ENCODE peak calls at places on chromosome 4, in ten cellular contexts. M is HL-60, J is fibroblast of mammary gland, N is DND-41, X is WERI-Rb-1, Z is PC-9, O is choroid plexus epithelial cell, E is astrocyte of the spinal cord, Y is AG04450, H is heart right ventricle. S is an unnamed sample.

GRCh38 chr4:146643812-146644401 is 5.2 kb downstream of the POU4F2 start:
- DNase-seq in H (no peak), O (peak), E (peak), M (no peak), Y (no peak), N (no peak), X (no peak), Z (no peak), J (peak), S (no peak)

GRCh38 chr4:79917246-79917645 is 155.8 kb downstream of the ANTXR2 start:
- DNase-seq in N (peak), M (peak), E (peak), O (peak), Y (no peak), Z (peak), X (peak), H (peak), J (peak), S (no peak)

GRCh38 chr4:37977471-37978452 is 17.6 kb downstream of the PTTG2 start:
- DNase-seq in Y (no peak), Z (peak), M (peak), N (peak), H (peak), O (peak), E (peak), J (peak), X (peak), S (peak)

GRCh38 chr4:76811604-76812412 is 86.1 kb downstream of the SOWAHB start:
- DNase-seq in M (no peak), J (peak), N (no peak), O (peak), Z (no peak), H (peak), X (no peak), E (peak), Y (no peak), S (no peak)

GRCh38 chr4:111494471-111494870 is 650.8 kb upstream of the FAM241A start:
- DNase-seq in N (no peak), H (no peak), E (peak), J (no peak), Y (no peak), O (peak), Z (no peak), X (no peak), M (no peak), S (no peak)

GRCh38 chr4:85701881-85702321 is 227.0 kb downstream of the ARHGAP24 start:
- DNase-seq in Y (no peak), H (no peak), M (no peak), O (no peak), Z (no peak), N (no peak), J (peak), X (no peak), E (no peak), S (no peak)

GRCh38 chr4:4325321-4325720 is 35.3 kb downstream of the ZBTB49 start:
- DNase-seq in E (no peak), H (no peak), N (no peak), M (no peak), J (no peak), Y (no peak), O (no peak), Z (no peak), X (no peak), S (no peak)

GRCh38 chr4:48329193-48329592 is 12.1 kb upstream of the SLAIN2 start:
- DNase-seq in Z (no peak), O (no peak), J (no peak), H (no peak), Y (no peak), X (no peak), M (no peak), N (no peak), E (no peak), S (no peak)

GRCh38 chr4:55237839-55238238 is 108.2 kb upstream of the SRD5A3 start:
- DNase-seq in J (no peak), N (no peak), X (no peak), H (no peak), Y (no peak), O (no peak), Z (no peak), M (no peak), E (no peak), S (no peak)

GRCh38 chr4:135050086-135050717 is 848.6 kb upstream of the PABPC4L start:
- DNase-seq in Z (no peak), J (no peak), N (peak), O (peak), Y (no peak), X (no peak), M (no peak), E (no peak), H (no peak), S (no peak)

GRCh38 chr4:30757357-30757756 is 37.2 kb downstream of the PCDH7 start:
- DNase-seq in Y (peak), Z (peak), M (no peak), J (peak), N (no peak), E (peak), X (no peak), O (peak), H (no peak), S (no peak)

GRCh38 chr4:128600996-128601857 is 208.3 kb upstream of the JADE1 start:
- DNase-seq in X (no peak), Z (peak), Y (peak), H (peak), M (no peak), O (peak), E (peak), N (peak), J (peak), S (no peak)

GRCh38 chr4:16573181-16573580 is 325.3 kb downstream of the LDB2 start:
- DNase-seq in X (no peak), E (peak), J (peak), Z (no peak), N (no peak), H (no peak), O (peak), M (no peak), Y (no peak), S (no peak)

GRCh38 chr4:175215657-175216056 is 297.5 kb downstream of the ADAM29 start:
- DNase-seq in Z (no peak), Y (no peak), M (no peak), H (no peak), E (no peak), N (no peak), X (no peak), J (no peak), O (peak), S (no peak)

GRCh38 chr4:76702440-76703122 is 195.4 kb downstream of the SOWAHB start:
- DNase-seq in X (no peak), O (no peak), Y (no peak), M (no peak), J (no peak), Z (no peak), E (no peak), H (no peak), N (no peak), S (no peak)

GRCh38 chr4:42357325-42357724 is 40.0 kb upstream of the SHISA3 start:
- DNase-seq in H (no peak), Y (no peak), N (peak), E (no peak), O (no peak), M (no peak), Z (no peak), J (no peak), X (no peak), S (no peak)

GRCh38 chr4:185508162-185508561 is 27.1 kb downstream of the PDLIM3 start:
- DNase-seq in E (no peak), H (no peak), J (no peak), X (no peak), Z (peak), M (no peak), N (no peak), O (no peak), Y (no peak), S (no peak)

GRCh38 chr4:123856689-123857545 is 460.3 kb downstream of the SPRY1 start:
- DNase-seq in N (no peak), X (peak), O (peak), H (peak), M (no peak), E (peak), J (peak), Y (no peak), Z (no peak), S (peak)

GRCh38 chr4:149029056-149029651 is 586.9 kb upstream of the NR3C2 start:
- DNase-seq in X (no peak), M (no peak), Y (no peak), O (no peak), J (peak), N (no peak), Z (peak), E (no peak), H (no peak), S (no peak)

GRCh38 chr4:126799971-126800722 is 832.6 kb upstream of the INTU start:
- DNase-seq in J (peak), O (peak), M (no peak), Z (no peak), E (peak), Y (peak), H (no peak), X (no peak), N (no peak), S (no peak)
- TF ChIP-seq CTCF in J (no peak), O (no peak), M (no peak), Z (no peak), E (no peak), Y (no peak), H (no peak), X (no peak), N (no peak), S (no peak)

GRCh38 chr4:40627540-40627939 is 2.1 kb downstream of the RBM47 start:
- DNase-seq in E (no peak), X (no peak), J (no peak), H (no peak), M (no peak), N (no peak), O (no peak), Y (no peak), Z (no peak), S (no peak)
- H3K4me3 ChIP-seq in E (no peak), X (no peak), J (no peak), H (no peak), M (no peak), N (no peak), O (no peak), Y (no peak), Z (peak), S (no peak)

GRCh38 chr4:98745372-98745771 is 87.0 kb upstream of the TSPAN5 start:
- DNase-seq in N (no peak), H (no peak), Z (peak), O (peak), E (no peak), X (peak), M (no peak), J (peak), Y (no peak), S (no peak)
- TF ChIP-seq CTCF in N (no peak), H (peak), Z (peak), O (peak), E (peak), X (peak), M (no peak), J (peak), Y (peak), S (no peak)

GRCh38 chr4:39714171-39714570 is 16.2 kb downstream of the UBE2K start:
- DNase-seq in O (no peak), H (no peak), M (no peak), X (no peak), E (no peak), N (no peak), Z (no peak), Y (no peak), J (no peak), S (no peak)
- H3K4me3 ChIP-seq in O (no peak), H (no peak), M (no peak), X (no peak), E (no peak), N (no peak), Z (no peak), Y (no peak), J (no peak), S (no peak)

GRCh38 chr4:173360587-173361221 is 10.1 kb upstream of the SAP30 start:
- DNase-seq in Y (no peak), M (no peak), H (no peak), J (no peak), N (no peak), X (no peak), O (peak), E (peak), Z (no peak), S (no peak)
- TF ChIP-seq CTCF in Y (peak), M (peak), H (peak), J (peak), N (peak), X (peak), O (peak), E (peak), Z (peak), S (no peak)

DNA sequence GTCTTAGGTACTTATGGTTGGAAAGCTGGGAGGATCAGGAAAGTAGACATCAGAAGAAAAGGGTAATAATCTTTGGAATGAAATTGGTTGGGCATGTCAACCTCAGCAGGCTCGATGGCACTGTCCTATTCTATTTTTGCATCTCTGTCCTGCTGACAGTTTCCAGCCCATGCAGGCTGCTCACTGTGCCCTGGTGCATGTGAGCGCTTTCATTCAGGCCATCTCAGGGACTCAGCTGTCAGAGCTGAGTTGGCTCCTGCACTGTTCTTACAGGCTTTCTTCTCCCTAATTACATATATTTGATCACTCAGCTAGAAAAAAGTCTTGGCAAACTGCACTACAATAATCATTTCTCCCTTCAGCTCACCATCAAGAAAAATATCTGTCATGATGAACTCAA is 84.7 kb downstream of the RASL11B start:
- DNase-seq in J (no peak), O (no peak), H (peak), Z (no peak), Y (no peak), M (no peak), X (no peak), N (no peak), E (no peak), S (no peak)
- H3K4me3 ChIP-seq in J (no peak), O (no peak), H (no peak), Z (no peak), Y (no peak), M (no peak), X (no peak), N (no peak), E (no peak), S (no peak)

GRCh38 chr4:13654158-13654797 is 26.8 kb upstream of the BOD1L1 start:
- DNase-seq in Z (peak), Y (no peak), X (peak), N (peak), E (peak), O (peak), H (peak), M (peak), J (peak), S (peak)
- TF ChIP-seq CTCF in Z (peak), Y (peak), X (peak), N (peak), E (peak), O (peak), H (peak), M (peak), J (peak), S (no peak)

DNA sequence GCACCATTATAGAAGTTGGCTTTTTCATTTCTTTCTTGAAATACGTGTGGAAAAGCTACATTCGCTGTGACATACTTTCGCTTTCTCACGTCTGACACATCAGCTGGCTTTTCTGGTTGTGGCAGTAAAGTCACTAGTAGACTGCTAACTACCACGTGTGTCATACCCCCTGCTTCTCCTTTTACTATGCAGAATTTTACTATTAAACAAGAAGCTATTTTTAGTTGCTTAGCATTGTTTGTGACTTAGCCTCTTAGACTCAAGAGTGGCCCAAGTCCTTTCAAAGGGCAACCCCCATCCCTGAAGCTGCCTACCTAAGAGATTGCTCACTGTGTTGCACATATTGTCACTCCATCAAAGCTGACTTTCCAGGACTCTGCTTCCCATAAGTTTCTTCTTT is 2.1 kb upstream of the IL2 start:
- DNase-seq in Z (no peak), H (no peak), E (peak), N (peak), Y (no peak), M (no peak), J (peak), O (peak), X (no peak), S (no peak)
- H3K4me3 ChIP-seq in Z (peak), H (no peak), E (peak), N (no peak), Y (no peak), M (peak), J (no peak), O (no peak), X (no peak), S (no peak)